ENCODE peak calls at places on chromosome 10, in ten cellular contexts. N, Y, M, W, J, I, S, C, H and L are unnamed samples.

GRCh38 chr10:50216894-50217293 is 34.4 kb downstream of the ASAH2 start:
- DNase-seq in N (peak), Y (peak), M (peak), W (no peak), J (peak), I (no peak), S (no peak), C (peak), H (peak), L (no peak)

GRCh38 chr10:47314416-47314970 is 7.8 kb upstream of the GDF2 start:
- DNase-seq in N (no peak), Y (no peak), M (no peak), W (no peak), J (no peak), I (no peak), S (no peak), C (no peak), H (no peak), L (no peak)

GRCh38 chr10:104331208-104331838 is 6.9 kb downstream of the ITPRIP start:
- DNase-seq in N (peak), Y (no peak), M (no peak), W (peak), J (peak), I (peak), S (peak), C (peak), H (peak), L (peak)

GRCh38 chr10:108629843-108630242 is 1293.5 kb downstream of the XPNPEP1 start:
- DNase-seq in N (peak), Y (no peak), M (no peak), W (no peak), J (no peak), I (no peak), S (no peak), C (no peak), H (peak), L (no peak)

GRCh38 chr10:104257235-104257634 is 2.5 kb downstream of the GSTO1 start:
- DNase-seq in N (no peak), Y (no peak), M (no peak), W (no peak), J (no peak), I (no peak), S (no peak), C (no peak), H (no peak), L (no peak)

GRCh38 chr10:85280014-85280413 is 951.6 kb downstream of the CCSER2 start:
- DNase-seq in N (no peak), Y (no peak), M (no peak), W (no peak), J (peak), I (no peak), S (no peak), C (no peak), H (no peak), L (peak)

GRCh38 chr10:114532226-114532625 is 125.8 kb downstream of the ABLIM1 start:
- DNase-seq in N (no peak), Y (no peak), M (no peak), W (no peak), J (no peak), I (no peak), S (no peak), C (no peak), H (no peak), L (no peak)

GRCh38 chr10:116763440-116763839 is 21.1 kb upstream of the HSPA12A start:
- DNase-seq in N (no peak), Y (no peak), M (no peak), W (no peak), J (no peak), I (no peak), S (no peak), C (no peak), H (no peak), L (no peak)

GRCh38 chr10:119401671-119402395 is 140.7 kb downstream of the RGS10 start:
- DNase-seq in N (peak), Y (no peak), M (no peak), W (no peak), J (peak), I (peak), S (peak), C (peak), H (peak), L (peak)

GRCh38 chr10:43689618-43689954 is 40.9 kb upstream of the ZNF32 start:
- DNase-seq in N (no peak), Y (no peak), M (no peak), W (peak), J (no peak), I (peak), S (no peak), C (peak), H (peak), L (no peak)

GRCh38 chr10:71090330-71090729 is 122.0 kb upstream of the UNC5B start:
- DNase-seq in N (no peak), Y (no peak), M (no peak), W (no peak), J (no peak), I (no peak), S (no peak), C (no peak), H (no peak), L (no peak)

GRCh38 chr10:132234860-132235259 is 48.1 kb downstream of the DPYSL4 start:
- DNase-seq in N (no peak), Y (no peak), M (no peak), W (no peak), J (no peak), I (no peak), S (no peak), C (no peak), H (no peak), L (no peak)

GRCh38 chr10:123916775-123917174 is 25.2 kb upstream of the CPXM2 start:
- DNase-seq in N (no peak), Y (no peak), M (no peak), W (no peak), J (no peak), I (no peak), S (no peak), C (no peak), H (no peak), L (no peak)

GRCh38 chr10:18075881-18076280 is 64.3 kb upstream of the CACNB2 start:
- DNase-seq in N (no peak), Y (no peak), M (no peak), W (no peak), J (no peak), I (no peak), S (no peak), C (no peak), H (no peak), L (no peak)

GRCh38 chr10:108241166-108241565 is 1076.7 kb upstream of the SORCS1 start:
- DNase-seq in N (no peak), Y (no peak), M (no peak), W (no peak), J (no peak), I (no peak), S (no peak), C (no peak), H (no peak), L (no peak)

GRCh38 chr10:58479016-58479415 is 33.7 kb upstream of the BICC1 start:
- DNase-seq in N (no peak), Y (no peak), M (no peak), W (no peak), J (no peak), I (no peak), S (no peak), C (no peak), H (no peak), L (no peak)

GRCh38 chr10:35716776-35717175 is 74.7 kb upstream of the FZD8 start:
- DNase-seq in N (no peak), Y (no peak), M (no peak), W (no peak), J (no peak), I (no peak), S (no peak), C (no peak), H (no peak), L (peak)

GRCh38 chr10:130138479-130138866 is 2.3 kb downstream of the GLRX3 start:
- DNase-seq in N (peak), Y (peak), M (peak), W (peak), J (peak), I (no peak), S (peak), C (peak), H (peak), L (peak)

GRCh38 chr10:108783897-108784296 is 1139.4 kb downstream of the XPNPEP1 start:
- DNase-seq in N (peak), Y (peak), M (no peak), W (no peak), J (peak), I (no peak), S (no peak), C (peak), H (peak), L (peak)

GRCh38 chr10:110069502-110069982 is 61.8 kb downstream of the ADD3 start:
- DNase-seq in N (no peak), Y (peak), M (no peak), W (no peak), J (peak), I (no peak), S (peak), C (no peak), H (peak), L (no peak)

GRCh38 chr10:7971949-7972348 is 82.5 kb upstream of the GATA3 start:
- DNase-seq in N (peak), Y (no peak), M (no peak), W (no peak), J (no peak), I (no peak), S (peak), C (no peak), H (no peak), L (no peak)